ENCODE peak calls at places on chromosomes 2 and 18, in six cellular contexts. Z, H, P, E, Q and B are unnamed samples.

GRCh38 chr18:69648486-69648885 is 247.8 kb downstream of the DOK6 start:
- DNase-seq in Z (no peak), H (no peak), P (no peak), E (no peak), Q (no peak), B (no peak)

GRCh38 chr2:131425191-131426021 is 50.5 kb upstream of the TUBA3D start:
- DNase-seq in Z (no peak), H (no peak), P (peak; percentile 39), E (no peak), Q (no peak), B (peak; percentile 12)

GRCh38 chr2:170820647-170821630 is 4.3 kb downstream of the GAD1 start:
- DNase-seq in Z (no peak), H (no peak), P (no peak), E (no peak), Q (no peak), B (no peak)

GRCh38 chr2:230938516-230939065 is 13.5 kb upstream of the GPR55 start:
- DNase-seq in Z (no peak), H (no peak), P (no peak), E (no peak), Q (no peak), B (no peak)

GRCh38 chr2:233252227-233252626 is 754 bp downstream of the ATG16L1 start:
- DNase-seq in Z (peak; percentile 32), H (no peak), P (peak; percentile 38), E (no peak), Q (no peak), B (peak; percentile 33)

GRCh38 chr2:88059979-88060906 is 4.7 kb upstream of the KRCC1 start:
- DNase-seq in Z (peak; percentile 66), H (peak; percentile 23), P (peak; percentile 56), E (peak; percentile 49), Q (peak; percentile 29), B (peak; percentile 73)

GRCh38 chr18:9474103-9474982 is 970 bp upstream of the RALBP1 start:
- DNase-seq in Z (peak; percentile 91), H (no peak), P (peak; percentile 11), E (no peak), Q (peak; percentile 88), B (peak; percentile 92)

GRCh38 chr2:7020059-7020458 is 102.8 kb downstream of the RNF144A start:
- DNase-seq in Z (no peak), H (no peak), P (no peak), E (no peak), Q (no peak), B (no peak)

GRCh38 chr18:42298744-42299685 is 344.0 kb downstream of the PIK3C3 start:
- DNase-seq in Z (peak; percentile 82), H (peak; percentile 68), P (peak; percentile 86), E (peak; percentile 43), Q (peak; percentile 63), B (peak; percentile 89)

GRCh38 chr2:240236217-240237111 is 96.0 kb upstream of the OTOS start:
- DNase-seq in Z (no peak), H (no peak), P (peak; percentile 32), E (no peak), Q (no peak), B (no peak)

GRCh38 chr2:142031656-142032055 is 99.2 kb downstream of the LRP1B start:
- DNase-seq in Z (no peak), H (no peak), P (no peak), E (no peak), Q (no peak), B (no peak)

GRCh38 chr18:48563027-48563426 is 24.2 kb downstream of the CTIF start:
- DNase-seq in Z (peak; percentile 96), H (no peak), P (no peak), E (peak; percentile 73), Q (peak; percentile 88), B (peak; percentile 63)

GRCh38 chr2:101696272-101697123 is 1.0 kb upstream of the MAP4K4 start:
- DNase-seq in Z (peak; percentile 50), H (no peak), P (no peak), E (peak; percentile 32), Q (no peak), B (peak; percentile 30)

GRCh38 chr2:69660637-69661036 is 17.1 kb upstream of the AAK1 start:
- DNase-seq in Z (no peak), H (no peak), P (no peak), E (no peak), Q (no peak), B (no peak)

GRCh38 chr2:200575957-200576356 is 9.9 kb upstream of the AOX1 start:
- DNase-seq in Z (peak; percentile 57), H (no peak), P (no peak), E (peak; percentile 3), Q (no peak), B (peak; percentile 65)

GRCh38 chr2:176110975-176111663 is 4.0 kb downstream of the HOXD11 start:
- DNase-seq in Z (peak; percentile 92), H (no peak), P (peak; percentile 88), E (no peak), Q (peak; percentile 38), B (peak; percentile 69)

GRCh38 chr18:68447286-68447685 is 267.6 kb downstream of the TMX3 start:
- DNase-seq in Z (peak; percentile 87), H (no peak), P (no peak), E (peak; percentile 34), Q (peak; percentile 76), B (no peak)

GRCh38 chr2:121721926-121722325 is 14.7 kb downstream of the NIFK start:
- DNase-seq in Z (peak; percentile 95), H (no peak), P (no peak), E (peak; percentile 92), Q (peak; percentile 83), B (peak; percentile 93)

GRCh38 chr2:23480991-23481797 is 96.2 kb downstream of the KLHL29 start:
- DNase-seq in Z (peak; percentile 81), H (no peak), P (no peak), E (peak; percentile 93), Q (peak; percentile 91), B (peak; percentile 73)

GRCh38 chr2:136051725-136052048 is 66.3 kb upstream of the DARS1 start:
- DNase-seq in Z (no peak), H (no peak), P (no peak), E (no peak), Q (no peak), B (no peak)

GRCh38 chr2:198861080-198861479 is 596.7 kb downstream of the SATB2 start:
- DNase-seq in Z (no peak), H (no peak), P (no peak), E (no peak), Q (no peak), B (no peak)

GRCh38 chr2:236545814-236546480 is 23.7 kb upstream of the ACKR3 start:
- DNase-seq in Z (no peak), H (no peak), P (no peak), E (no peak), Q (no peak), B (no peak)

GRCh38 chr2:236545248-236545658 is 24.4 kb upstream of the ACKR3 start:
- DNase-seq in Z (no peak), H (no peak), P (no peak), E (no peak), Q (no peak), B (no peak)

GRCh38 chr2:236547725-236548124 is 21.9 kb upstream of the ACKR3 start:
- DNase-seq in Z (no peak), H (no peak), P (no peak), E (no peak), Q (no peak), B (no peak)

GRCh38 chr2:236548179-236548918 is 21.3 kb upstream of the ACKR3 start:
- DNase-seq in Z (peak; percentile 52), H (no peak), P (no peak), E (no peak), Q (peak; percentile 88), B (peak; percentile 69)

DNA sequence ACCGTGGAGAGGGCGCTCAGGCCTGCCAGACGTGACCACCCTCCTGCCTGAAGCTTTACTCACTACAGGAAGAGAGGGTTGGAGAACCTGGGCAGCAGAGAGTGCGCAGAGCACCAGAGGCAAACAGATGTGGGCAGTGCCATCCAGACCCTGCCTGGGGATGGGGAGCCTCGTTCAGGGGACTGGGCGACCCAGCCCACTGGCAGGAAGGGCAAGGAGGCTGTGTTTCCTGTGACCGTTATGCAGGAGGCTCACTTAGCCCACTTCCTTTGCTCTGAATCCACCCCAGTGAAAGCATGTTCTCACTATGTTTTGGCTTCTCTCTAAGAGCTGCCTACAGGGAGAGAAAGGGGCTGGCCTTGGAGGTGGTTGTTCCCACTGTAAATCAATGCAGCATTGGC is 23.1 kb upstream of the ACKR3 start:
- DNase-seq in Z (no peak), H (no peak), P (no peak), E (no peak), Q (no peak), B (no peak)
- H3K9ac ChIP-seq in Z (no peak overlapping the region), H (no peak overlapping the region), P (no peak overlapping the region), E (no peak overlapping the region), Q (no peak overlapping the region), B (no peak overlapping the region)

GRCh38 chr18:20988726-20989125 is 122.9 kb downstream of the ROCK1 start:
- DNase-seq in Z (no peak), H (no peak), P (no peak), E (no peak), Q (no peak), B (no peak)
- H3K36me3 ChIP-seq in Z (peaks cover 49% of the 10 kb centered on the region), H (peaks cover 2% of the 10 kb centered on the region), P (peaks cover 19% of the 10 kb centered on the region), E (peaks cover 26% of the 10 kb centered on the region), Q (peaks cover 8% of the 10 kb centered on the region), B (peaks cover 77% of the 10 kb centered on the region)

GRCh38 chr2:177383935-177384334 is 8.6 kb upstream of the AGPS start:
- DNase-seq in Z (no peak), H (no peak), P (no peak), E (no peak), Q (no peak), B (no peak)
- H3K9ac ChIP-seq in Z (no peak overlapping the region), H (no peak overlapping the region), P (no peak overlapping the region), E (no peak overlapping the region), Q (no peak overlapping the region), B (no peak overlapping the region)

GRCh38 chr2:71151620-71152019 is 21.2 kb downstream of the MPHOSPH10 start:
- DNase-seq in Z (no peak), H (no peak), P (no peak), E (no peak), Q (no peak), B (no peak)

GRCh38 chr2:71154279-71154678 is 23.8 kb downstream of the MPHOSPH10 start:
- DNase-seq in Z (no peak), H (no peak), P (no peak), E (no peak), Q (no peak), B (no peak)

GRCh38 chr2:71153585-71153984 is 23.2 kb downstream of the MPHOSPH10 start:
- DNase-seq in Z (no peak), H (no peak), P (no peak), E (no peak), Q (no peak), B (no peak)

GRCh38 chr2:71148506-71149063 is 18.2 kb downstream of the MPHOSPH10 start:
- DNase-seq in Z (no peak), H (no peak), P (no peak), E (no peak), Q (no peak), B (no peak)

DNA sequence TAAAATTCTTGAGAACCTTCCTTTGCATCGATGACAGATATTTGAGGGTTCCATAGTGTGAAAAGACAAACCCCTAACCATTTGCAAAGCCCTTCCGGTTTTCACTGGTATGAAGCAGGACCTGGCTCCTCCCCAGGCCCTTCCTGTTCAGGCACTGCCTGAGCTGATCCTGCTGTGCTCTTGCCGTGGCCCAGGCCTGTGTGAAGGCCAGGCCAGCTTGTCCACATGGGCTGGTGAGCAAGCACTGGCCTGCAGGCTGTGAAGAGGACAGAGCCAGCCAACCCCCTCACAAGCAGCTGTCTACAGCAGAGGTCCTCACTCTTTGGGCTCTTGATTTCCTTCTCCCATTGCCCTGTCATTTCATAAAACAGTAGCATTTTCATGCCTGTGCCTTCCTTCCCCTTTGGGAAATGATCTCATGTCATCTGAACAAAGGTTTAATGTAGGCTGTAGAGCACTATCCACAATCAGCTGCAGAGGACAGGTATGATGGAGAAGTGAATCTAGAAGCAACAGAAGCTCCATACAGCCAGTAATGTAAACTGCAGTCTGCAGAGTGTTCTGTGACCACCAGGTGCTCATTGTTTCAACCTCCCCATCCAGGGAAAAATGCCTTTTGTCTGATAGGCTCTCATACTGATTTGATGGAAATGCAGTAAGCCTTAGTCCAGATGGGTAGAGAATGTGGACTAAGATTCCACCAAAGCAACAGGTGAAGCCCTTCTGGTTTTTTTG is 19.8 kb downstream of the MPHOSPH10 start:
- DNase-seq in Z (no peak), H (no peak), P (no peak), E (peak; percentile 28), Q (no peak), B (no peak)
- H3K36me3 ChIP-seq in Z (peaks cover 40% of the 10 kb centered on the region), H (peaks cover 16% of the 10 kb centered on the region), P (no peaks in the 10 kb centered on the region), E (peaks cover 14% of the 10 kb centered on the region), Q (peaks cover 2% of the 10 kb centered on the region), B (peaks cover 51% of the 10 kb centered on the region)